ENCODE peak calls at places on chromosomes 3 and 15, in seven cellular contexts. T, Z, Y, P, B, G and W are unnamed samples. For H3K27me3 and H3K4me1, the result is how much of the 10 kb centered on the place peaks cover.

GRCh38 chr3:9435320-9435719 is 37.9 kb downstream of the SETD5 start:
- DNase-seq in T (no peak), Z (no peak), Y (no peak), P (no peak), B (no peak), G (no peak), W (no peak)

GRCh38 chr15:87631093-87631492 is 625.4 kb downstream of the NTRK3 start:
- DNase-seq in T (no peak), Z (no peak), Y (no peak), P (no peak), B (no peak), G (no peak), W (no peak)

GRCh38 chr3:189508784-189509489 is 122.3 kb upstream of the TP63 start:
- DNase-seq in T (no peak), Z (no peak), Y (no peak), P (no peak), B (no peak), G (no peak), W (no peak)

GRCh38 chr15:40633178-40633577 is 39.1 kb downstream of the KNL1 start:
- DNase-seq in T (no peak), Z (no peak), Y (no peak), P (no peak), B (peak), G (no peak), W (no peak)

GRCh38 chr15:89912674-89913396 is at the start of gene ARPIN:
- DNase-seq in T (peak), Z (peak), Y (peak), P (peak), B (peak), G (no peak), W (no peak)

GRCh38 chr3:161964856-161965255 is 468.2 kb downstream of the OTOL1 start:
- DNase-seq in T (no peak), Z (no peak), Y (no peak), P (no peak), B (no peak), G (no peak), W (no peak)

GRCh38 chr3:44074181-44074580 is 167.5 kb upstream of the TOPAZ1 start:
- DNase-seq in T (no peak), Z (no peak), Y (no peak), P (no peak), B (no peak), G (no peak), W (no peak)

GRCh38 chr3:152109038-152109437 is 159.7 kb upstream of the MBNL1 start:
- DNase-seq in T (no peak), Z (no peak), Y (no peak), P (no peak), B (no peak), G (no peak), W (no peak)

GRCh38 chr15:33013827-33014445 is 180.6 kb downstream of the FMN1 start:
- DNase-seq in T (no peak), Z (no peak), Y (no peak), P (no peak), B (peak), G (no peak), W (no peak)

GRCh38 chr3:110254591-110254990 is 817.0 kb upstream of the NECTIN3 start:
- DNase-seq in T (no peak), Z (no peak), Y (no peak), P (no peak), B (no peak), G (no peak), W (no peak)
- H3K27me3 ChIP-seq in T (under half), Z (under half), Y (under half), P (under half), B (under half), G (under half), W (under half)

DNA sequence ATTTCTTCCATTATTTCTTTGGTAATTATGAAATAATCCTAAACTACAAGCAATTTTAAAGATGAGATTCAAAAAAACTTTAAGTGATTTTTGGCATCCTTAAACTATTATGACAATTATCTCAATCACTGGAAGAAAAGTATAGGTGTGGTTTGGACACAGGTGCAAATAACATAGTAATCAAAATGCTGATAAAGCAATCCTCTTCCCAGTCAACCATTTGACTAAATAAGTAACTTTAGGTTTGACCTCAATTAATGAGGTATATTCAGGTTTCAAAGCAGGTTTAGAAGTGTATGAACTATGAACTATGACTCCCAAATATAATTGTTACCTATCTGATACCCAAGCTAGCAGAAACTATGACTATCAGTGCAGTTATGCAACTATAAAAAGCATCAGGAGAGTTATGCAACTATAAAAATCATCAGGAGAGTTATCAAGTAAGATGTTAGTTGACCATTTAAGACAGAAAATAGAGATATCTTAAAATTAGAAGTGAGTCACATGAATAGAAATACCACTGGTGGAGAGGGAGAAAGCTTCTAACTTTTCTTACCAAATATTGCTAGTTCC is 8.9 kb upstream of the CNTN3 start:
- DNase-seq in T (no peak), Z (no peak), Y (no peak), P (no peak), B (no peak), G (no peak), W (no peak)
- H3K27ac ChIP-seq in T (no peak), Z (no peak), Y (no peak), P (no peak), B (no peak), G (no peak), W (no peak)

DNA sequence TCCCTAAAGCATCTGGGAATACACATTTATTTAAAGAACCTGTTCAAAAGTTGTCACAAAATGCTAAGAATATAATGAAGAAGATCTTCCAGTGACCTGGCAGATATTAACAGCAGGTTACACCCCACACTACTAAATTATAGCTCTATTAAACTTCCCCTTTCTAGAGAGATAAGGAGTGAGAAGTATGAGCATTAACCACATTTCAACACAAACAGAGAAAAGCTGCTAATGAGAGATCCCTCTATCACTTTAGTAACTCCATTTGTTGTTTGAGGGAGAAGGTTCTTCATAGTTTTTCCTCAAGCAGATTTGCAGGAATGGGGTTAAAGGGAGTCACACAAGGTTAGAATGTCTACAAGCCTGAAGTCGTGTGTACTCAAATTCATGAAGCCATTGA is 3.6 kb downstream of the COL8A1 start:
- DNase-seq in T (no peak), Z (no peak), Y (no peak), P (no peak), B (no peak), G (no peak), W (no peak)
- H3K4me1 ChIP-seq in T (under half), Z (under half), Y (under half), P (under half), B (under half), G (under half), W (under half)

DNA sequence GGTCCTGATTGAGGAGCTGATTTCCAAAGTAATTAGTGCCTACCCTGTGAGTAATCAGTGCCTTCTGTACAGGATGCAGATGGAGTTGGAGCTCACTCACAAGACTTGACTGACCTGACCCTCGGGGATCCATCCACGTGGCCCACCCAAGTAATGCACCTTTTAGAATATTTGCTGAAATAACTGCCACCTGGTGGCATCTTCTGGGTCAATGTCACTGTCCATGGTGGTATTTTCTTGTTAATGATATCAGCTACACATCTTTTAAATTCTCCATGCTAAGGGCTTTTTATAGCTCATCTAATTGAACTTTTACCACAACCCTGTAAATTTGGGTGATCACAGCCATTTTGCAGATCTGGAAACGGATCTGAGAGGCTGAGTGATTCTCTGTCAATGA is 74.3 kb upstream of the ANKRD34C start:
- DNase-seq in T (no peak), Z (no peak), Y (no peak), P (no peak), B (no peak), G (no peak), W (no peak)
- H3K27me3 ChIP-seq in T (under half), Z (under half), Y (under half), P (under half), B (under half), G (under half), W (under half)

GRCh38 chr3:29906906-29907305 is 626.0 kb downstream of the RBMS3 start:
- DNase-seq in T (no peak), Z (no peak), Y (no peak), P (no peak), B (peak), G (no peak), W (no peak)

GRCh38 chr3:29914861-29915524 is 634.1 kb downstream of the RBMS3 start:
- DNase-seq in T (no peak), Z (no peak), Y (no peak), P (no peak), B (no peak), G (no peak), W (no peak)

GRCh38 chr3:29912600-29913288 is 631.9 kb downstream of the RBMS3 start:
- DNase-seq in T (no peak), Z (no peak), Y (no peak), P (no peak), B (no peak), G (no peak), W (no peak)
- H3K27ac ChIP-seq in T (no peak), Z (no peak), Y (no peak), P (no peak), B (no peak), G (no peak), W (no peak)

DNA sequence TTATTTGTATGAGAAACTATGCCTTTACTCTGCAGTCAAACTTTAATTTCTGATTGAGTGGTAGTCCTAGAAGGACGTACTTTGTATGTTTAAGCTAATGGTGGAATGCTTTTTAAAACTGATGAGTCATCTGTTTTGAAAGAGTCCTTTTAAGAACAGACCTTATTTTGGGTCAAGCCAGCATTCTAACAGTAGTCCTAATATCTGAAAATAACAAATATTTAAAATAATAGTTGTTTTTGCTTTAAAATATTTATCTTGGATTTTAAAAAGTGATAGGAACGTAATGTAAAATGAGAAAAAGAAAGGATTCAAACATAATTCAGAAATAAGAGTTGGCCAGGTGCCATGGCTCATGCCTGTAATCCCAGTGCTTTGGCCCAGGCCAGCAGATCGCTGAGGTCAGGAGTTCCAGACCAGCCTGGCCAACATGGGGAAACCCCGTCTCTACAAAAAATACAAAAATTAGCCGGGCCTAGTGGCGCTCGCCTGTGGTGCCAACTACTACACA is 1.3 kb upstream of the LRRC58 start:
- DNase-seq in T (peak), Z (peak), Y (no peak), P (no peak), B (peak), G (no peak), W (no peak)
- H3K4me1 ChIP-seq in T (under half), Z (under half), Y (under half), P (under half), B (under half), G (under half), W (under half)

DNA sequence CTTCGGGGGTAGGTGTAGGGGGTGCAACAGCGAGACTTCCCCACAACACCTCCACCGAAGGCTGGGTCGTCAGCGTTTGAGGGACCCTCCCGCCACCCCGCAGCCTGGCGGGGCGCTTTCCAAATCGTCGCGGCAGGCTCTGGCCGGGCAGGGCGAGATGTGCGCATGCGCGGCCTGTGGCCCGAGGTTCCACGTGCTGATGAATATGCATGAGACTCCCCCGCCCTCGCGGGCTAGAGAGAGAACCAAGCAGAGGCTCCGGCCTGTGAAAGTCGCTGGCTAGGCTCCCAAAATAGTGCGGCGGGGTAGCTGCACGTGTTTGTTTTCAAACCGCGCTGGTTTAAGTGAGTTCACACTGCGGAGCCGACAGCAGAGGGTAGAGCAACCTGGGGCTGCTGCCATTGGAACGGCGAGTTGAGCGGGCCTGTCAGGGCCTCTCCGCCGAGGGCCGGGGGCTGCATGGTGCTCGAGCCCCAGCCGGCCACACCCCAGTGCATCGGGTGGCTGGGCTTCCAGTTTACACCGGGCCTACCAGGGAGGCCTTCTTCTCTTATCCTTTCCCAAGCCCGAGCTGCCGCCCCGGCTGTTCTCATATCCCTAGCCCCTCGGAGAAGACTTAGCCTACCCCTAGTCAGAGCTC is 10.0 kb downstream of the ZIC1 start:
- DNase-seq in T (peak), Z (no peak), Y (no peak), P (peak), B (peak), G (no peak), W (no peak)
- H3K27me3 ChIP-seq in T (under half), Z (half or more), Y (half or more), P (under half), B (half or more), G (half or more), W (under half)

GRCh38 chr3:151084893-151085226 is 604 bp upstream of the MED12L start:
- DNase-seq in T (no peak), Z (no peak), Y (no peak), P (no peak), B (no peak), G (no peak), W (no peak)

GRCh38 chr3:151082880-151083838 is 2.3 kb upstream of the MED12L start:
- DNase-seq in T (no peak), Z (no peak), Y (no peak), P (no peak), B (no peak), G (no peak), W (no peak)

GRCh38 chr3:151086484-151087456 is 1.3 kb downstream of the MED12L start:
- DNase-seq in T (peak), Z (peak), Y (peak), P (peak), B (peak), G (no peak), W (peak)

GRCh38 chr3:151085889-151086483 is 522 bp downstream of the MED12L start:
- DNase-seq in T (peak), Z (peak), Y (peak), P (peak), B (no peak), G (no peak), W (no peak)

DNA sequence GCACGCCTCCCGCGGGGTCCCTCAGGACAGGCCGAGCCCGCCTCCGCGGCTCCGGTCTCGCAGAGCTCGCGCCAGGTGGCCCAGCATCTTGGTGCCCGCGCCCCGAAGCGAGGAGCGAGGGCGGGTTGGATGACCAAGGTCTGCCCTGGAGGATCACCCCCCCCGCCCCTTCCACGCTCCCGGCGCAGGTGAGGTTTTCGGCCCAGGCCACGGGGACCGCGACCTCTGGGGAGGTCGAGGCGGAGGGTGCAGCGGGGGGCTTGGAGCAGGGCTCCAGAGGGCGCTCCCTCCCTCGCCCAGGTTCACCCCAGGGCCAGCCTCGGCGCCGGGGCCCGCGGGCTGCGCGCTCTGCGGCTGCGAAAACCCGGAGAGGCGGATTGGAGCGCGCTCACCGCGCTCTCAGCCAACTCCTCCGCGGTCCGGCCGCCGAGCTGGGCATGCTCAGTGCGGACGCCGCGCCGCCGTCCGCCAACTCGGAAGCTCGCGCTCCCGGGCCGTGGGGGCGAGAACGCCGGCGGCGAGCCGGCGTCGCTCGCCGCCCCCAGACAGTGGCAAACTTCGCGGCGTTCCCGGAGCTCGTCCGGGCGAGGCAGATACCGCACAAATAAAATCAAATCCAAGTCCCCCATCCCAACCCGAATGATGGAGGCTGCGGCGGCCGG is at the start of gene MED12L:
- DNase-seq in T (peak), Z (peak), Y (peak), P (peak), B (peak), G (no peak), W (no peak)
- H3K27ac ChIP-seq in T (peak), Z (no peak), Y (no peak), P (peak), B (no peak), G (no peak), W (no peak)

GRCh38 chr15:63077952-63078351 is 35.4 kb downstream of the TPM1 start:
- DNase-seq in T (no peak), Z (no peak), Y (no peak), P (no peak), B (no peak), G (no peak), W (no peak)
- H3K4me1 ChIP-seq in T (under half), Z (under half), Y (under half), P (under half), B (under half), G (under half), W (under half)

GRCh38 chr15:51089699-51090098 is 5.0 kb downstream of the TNFAIP8L3 start:
- DNase-seq in T (no peak), Z (no peak), Y (no peak), P (no peak), B (peak), G (no peak), W (no peak)
- H3K27me3 ChIP-seq in T (under half), Z (under half), Y (under half), P (half or more), B (half or more), G (under half), W (under half)